ENCODE peak calls at places on chromosomes 6 and 20, in four cellular contexts. A, E, H and U are unnamed samples.

GRCh38 chr6:32568561-32568960 is 21.1 kb downstream of the HLA-DRB1 start:
- DNase-seq in H (no peak), E (no peak), A (no peak), U (no peak)

GRCh38 chr6:39446909-39447308 is 124.4 kb upstream of the KCNK16 start:
- DNase-seq in H (no peak), A (no peak), E (peak), U (no peak)

GRCh38 chr20:37277253-37277593 is 12.2 kb upstream of the MANBAL start:
- DNase-seq in H (no peak), A (no peak), E (no peak), U (no peak)

GRCh38 chr20:2612073-2612472 is 40.4 kb upstream of the NOP56 start:
- DNase-seq in A (peak), H (no peak), E (no peak), U (no peak)

GRCh38 chr20:25248501-25249172 is 752 bp downstream of the PYGB start:
- DNase-seq in E (no peak), A (no peak), H (peak), U (peak)

GRCh38 chr20:57498425-57499400 is 26.2 kb downstream of the CTCFL start:
- DNase-seq in H (peak), E (peak), A (no peak), U (no peak)

GRCh38 chr6:106974999-106975698 is 620 bp upstream of the CD24 start:
- DNase-seq in H (peak), E (peak), A (peak), U (peak)

GRCh38 chr6:155387551-155387950 is 68.1 kb downstream of the NOX3 start:
- DNase-seq in E (peak), A (no peak), H (no peak), U (no peak)

GRCh38 chr6:4853782-4854511 is 77.7 kb downstream of the CDYL start:
- DNase-seq in E (peak), H (no peak), A (no peak), U (no peak)

GRCh38 chr20:3672864-3673550 is 8.8 kb downstream of the ADAM33 start:
- DNase-seq in H (peak), A (no peak), E (no peak), U (no peak)

GRCh38 chr20:64160118-64160517 is 4.1 kb upstream of the MYT1 start:
- DNase-seq in H (peak), A (no peak), E (no peak), U (no peak)

GRCh38 chr6:158799051-158799792 is 19.9 kb downstream of the EZR start:
- DNase-seq in E (peak), H (no peak), A (no peak), U (no peak)

GRCh38 chr6:144314003-144314485 is 28.9 kb downstream of the UTRN start:
- DNase-seq in E (no peak), A (no peak), H (no peak), U (no peak)

GRCh38 chr6:42707595-42707994 is 14.8 kb downstream of the PRPH2 start:
- DNase-seq in H (no peak), A (no peak), E (no peak), U (no peak)

GRCh38 chr6:167968091-167968490 is 29.4 kb upstream of the KIF25 start:
- DNase-seq in H (peak), E (no peak), A (no peak), U (peak)

GRCh38 chr20:63090682-63091571 is 84.2 kb upstream of the BHLHE23 start:
- DNase-seq in E (no peak), A (no peak), H (peak), U (no peak)

GRCh38 chr6:96194675-96195074 is 178.9 kb downstream of the FUT9 start:
- DNase-seq in A (no peak), H (no peak), E (no peak), U (no peak)

GRCh38 chr6:112332274-112332673 is 14.9 kb upstream of the RFPL4B start:
- DNase-seq in A (no peak), H (no peak), E (no peak), U (no peak)

GRCh38 chr6:4687989-4688947 is 87.9 kb upstream of the CDYL start:
- DNase-seq in H (peak), A (no peak), E (peak), U (peak)

GRCh38 chr20:21322921-21323321 is 19.8 kb downstream of the XRN2 start:
- DNase-seq in H (no peak), E (no peak), A (no peak), U (peak)

GRCh38 chr20:50425076-50425475 is 85.1 kb upstream of the PTPN1 start:
- DNase-seq in H (no peak), E (no peak), A (no peak), U (peak)